ENCODE peak calls at places on chromosomes 5 and 9, in nine cellular contexts. One of them, this sample, is unnamed.

GRCh38 chr9:91361294-91362201 is at the start of gene AUH:
- DNase-seq in stomach: peak
- DNase-seq in K562: peak
- DNase-seq in H1: peak
- DNase-seq in upper lobe of left lung: peak
- DNase-seq in transverse colon: peak
- DNase-seq in GM12878: peak
- DNase-seq in HepG2: peak
- DNase-seq in sigmoid colon: peak
- DNase-seq in this sample: peak

GRCh38 chr5:143311428-143311827 is 92.1 kb downstream of the NR3C1 start:
- DNase-seq in stomach: no peak
- DNase-seq in K562: no peak
- DNase-seq in H1: no peak
- DNase-seq in upper lobe of left lung: no peak
- DNase-seq in transverse colon: no peak
- DNase-seq in GM12878: no peak
- DNase-seq in HepG2: no peak
- DNase-seq in sigmoid colon: no peak
- DNase-seq in this sample: no peak

GRCh38 chr5:77518304-77518703 is 26.2 kb upstream of the WDR41 start:
- DNase-seq in stomach: no peak
- DNase-seq in K562: no peak
- DNase-seq in H1: no peak
- DNase-seq in upper lobe of left lung: no peak
- DNase-seq in transverse colon: no peak
- DNase-seq in GM12878: no peak
- DNase-seq in HepG2: peak
- DNase-seq in sigmoid colon: no peak
- DNase-seq in this sample: no peak

GRCh38 chr9:84146893-84147705 is 166.5 kb downstream of the RMI1 start:
- DNase-seq in stomach: no peak
- DNase-seq in K562: no peak
- DNase-seq in H1: no peak
- DNase-seq in upper lobe of left lung: no peak
- DNase-seq in transverse colon: no peak
- DNase-seq in GM12878: no peak
- DNase-seq in HepG2: no peak
- DNase-seq in sigmoid colon: no peak
- DNase-seq in this sample: no peak

GRCh38 chr5:42021119-42021518 is 96.0 kb downstream of the FBXO4 start:
- DNase-seq in stomach: no peak
- DNase-seq in K562: no peak
- DNase-seq in H1: no peak
- DNase-seq in upper lobe of left lung: no peak
- DNase-seq in transverse colon: no peak
- DNase-seq in GM12878: no peak
- DNase-seq in HepG2: no peak
- DNase-seq in sigmoid colon: no peak
- DNase-seq in this sample: no peak

GRCh38 chr5:169106906-169107305 is 194.0 kb downstream of the SLIT3 start:
- DNase-seq in stomach: no peak
- DNase-seq in K562: no peak
- DNase-seq in H1: no peak
- DNase-seq in upper lobe of left lung: no peak
- DNase-seq in transverse colon: no peak
- DNase-seq in GM12878: no peak
- DNase-seq in HepG2: no peak
- DNase-seq in sigmoid colon: no peak
- DNase-seq in this sample: no peak

GRCh38 chr5:133848306-133848924 is 120.0 kb downstream of the C5orf15 start:
- DNase-seq in stomach: peak
- DNase-seq in K562: no peak
- DNase-seq in H1: no peak
- DNase-seq in upper lobe of left lung: no peak
- DNase-seq in transverse colon: no peak
- DNase-seq in GM12878: no peak
- DNase-seq in HepG2: peak
- DNase-seq in sigmoid colon: no peak
- DNase-seq in this sample: no peak

GRCh38 chr9:128690684-128691034 is 1.6 kb downstream of the SET start:
- DNase-seq in stomach: no peak
- DNase-seq in K562: no peak
- DNase-seq in H1: no peak
- DNase-seq in upper lobe of left lung: no peak
- DNase-seq in transverse colon: no peak
- DNase-seq in GM12878: no peak
- DNase-seq in HepG2: no peak
- DNase-seq in sigmoid colon: no peak
- DNase-seq in this sample: no peak

GRCh38 chr9:112193562-112194288 is 18.6 kb upstream of the SUSD1 start:
- DNase-seq in stomach: no peak
- DNase-seq in K562: no peak
- DNase-seq in H1: no peak
- DNase-seq in upper lobe of left lung: no peak
- DNase-seq in transverse colon: no peak
- DNase-seq in GM12878: no peak
- DNase-seq in HepG2: no peak
- DNase-seq in sigmoid colon: no peak
- DNase-seq in this sample: no peak

GRCh38 chr5:151082976-151083651 is 2.3 kb upstream of the TNIP1 start:
- DNase-seq in stomach: peak
- DNase-seq in K562: no peak
- DNase-seq in H1: no peak
- DNase-seq in upper lobe of left lung: no peak
- DNase-seq in transverse colon: peak
- DNase-seq in GM12878: no peak
- DNase-seq in HepG2: no peak
- DNase-seq in sigmoid colon: no peak
- DNase-seq in this sample: no peak

GRCh38 chr9:72203205-72203803 is 54.1 kb downstream of the GDA start:
- DNase-seq in stomach: no peak
- DNase-seq in K562: peak
- DNase-seq in H1: no peak
- DNase-seq in upper lobe of left lung: no peak
- DNase-seq in transverse colon: peak
- DNase-seq in GM12878: no peak
- DNase-seq in HepG2: peak
- DNase-seq in sigmoid colon: no peak
- DNase-seq in this sample: no peak

GRCh38 chr9:124835026-124835501 is 18.2 kb upstream of the WDR38 start:
- DNase-seq in stomach: peak
- DNase-seq in K562: no peak
- DNase-seq in H1: no peak
- DNase-seq in upper lobe of left lung: peak
- DNase-seq in transverse colon: peak
- DNase-seq in GM12878: no peak
- DNase-seq in HepG2: peak
- DNase-seq in sigmoid colon: peak
- DNase-seq in this sample: no peak

GRCh38 chr9:109166771-109167601 is at the start of gene FRRS1L:
- DNase-seq in stomach: no peak
- DNase-seq in K562: no peak
- DNase-seq in H1: no peak
- DNase-seq in upper lobe of left lung: peak
- DNase-seq in transverse colon: no peak
- DNase-seq in GM12878: no peak
- DNase-seq in HepG2: no peak
- DNase-seq in sigmoid colon: no peak
- DNase-seq in this sample: no peak

GRCh38 chr5:162243651-162244050 is 176.1 kb downstream of the GABRG2 start:
- DNase-seq in stomach: no peak
- DNase-seq in K562: no peak
- DNase-seq in H1: no peak
- DNase-seq in upper lobe of left lung: no peak
- DNase-seq in transverse colon: no peak
- DNase-seq in GM12878: no peak
- DNase-seq in HepG2: no peak
- DNase-seq in sigmoid colon: no peak
- DNase-seq in this sample: no peak

GRCh38 chr5:162248107-162248713 is 180.6 kb downstream of the GABRG2 start:
- DNase-seq in stomach: no peak
- DNase-seq in K562: peak
- DNase-seq in H1: peak
- DNase-seq in upper lobe of left lung: no peak
- DNase-seq in transverse colon: no peak
- DNase-seq in GM12878: no peak
- DNase-seq in HepG2: peak
- DNase-seq in sigmoid colon: no peak
- DNase-seq in this sample: no peak
- TF ChIP-seq EP300 in stomach: no peak
- TF ChIP-seq EP300 in K562: no peak
- TF ChIP-seq EP300 in H1: no peak
- TF ChIP-seq EP300 in upper lobe of left lung: no peak
- TF ChIP-seq EP300 in transverse colon: no peak
- TF ChIP-seq EP300 in GM12878: no peak
- TF ChIP-seq EP300 in HepG2: no peak
- TF ChIP-seq EP300 in sigmoid colon: no peak
- TF ChIP-seq EP300 in this sample: no peak

GRCh38 chr9:97803167-97804058 is 49.6 kb upstream of the FOXE1 start:
- DNase-seq in stomach: peak
- DNase-seq in K562: peak
- DNase-seq in H1: no peak
- DNase-seq in upper lobe of left lung: peak
- DNase-seq in transverse colon: peak
- DNase-seq in GM12878: no peak
- DNase-seq in HepG2: peak
- DNase-seq in sigmoid colon: peak
- DNase-seq in this sample: peak
- TF ChIP-seq POLR2AphosphoS5 in stomach: no peak
- TF ChIP-seq POLR2AphosphoS5 in K562: no peak
- TF ChIP-seq POLR2AphosphoS5 in H1: peak
- TF ChIP-seq POLR2AphosphoS5 in upper lobe of left lung: peak
- TF ChIP-seq POLR2AphosphoS5 in transverse colon: no peak
- TF ChIP-seq POLR2AphosphoS5 in GM12878: no peak
- TF ChIP-seq POLR2AphosphoS5 in HepG2: peak
- TF ChIP-seq POLR2AphosphoS5 in sigmoid colon: no peak
- TF ChIP-seq POLR2AphosphoS5 in this sample: no peak

DNA sequence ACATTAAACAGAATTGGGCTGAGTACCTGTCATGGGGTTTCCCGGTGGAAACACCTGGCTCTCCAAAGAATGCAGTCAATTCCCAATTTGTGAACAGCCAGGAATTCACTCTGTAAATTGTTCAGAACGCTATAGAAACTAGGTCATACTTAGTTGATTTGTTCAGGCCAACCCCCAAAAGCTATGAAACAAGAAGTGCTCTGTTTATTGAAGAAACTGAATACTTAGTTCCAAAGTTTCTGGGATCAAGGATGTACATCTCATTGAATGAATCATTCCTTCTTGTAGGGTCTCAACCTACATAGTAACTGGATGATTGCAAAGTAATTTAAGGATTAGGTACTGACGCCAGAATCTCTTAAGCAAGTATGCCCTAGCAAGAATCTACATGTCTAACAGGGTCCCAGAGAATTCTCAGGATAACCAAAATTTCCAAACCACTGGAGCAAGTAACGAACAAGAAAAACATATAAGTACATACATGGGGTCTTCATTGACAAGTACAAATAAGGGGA is 659 bp upstream of the TUSC1 start:
- DNase-seq in stomach: no peak
- DNase-seq in K562: no peak
- DNase-seq in H1: no peak
- DNase-seq in upper lobe of left lung: no peak
- DNase-seq in transverse colon: no peak
- DNase-seq in GM12878: no peak
- DNase-seq in HepG2: no peak
- DNase-seq in sigmoid colon: no peak
- DNase-seq in this sample: no peak
- H3K4me3 ChIP-seq in stomach: peak
- H3K4me3 ChIP-seq in K562: no peak
- H3K4me3 ChIP-seq in H1: no peak
- H3K4me3 ChIP-seq in upper lobe of left lung: peak
- H3K4me3 ChIP-seq in transverse colon: no peak
- H3K4me3 ChIP-seq in GM12878: no peak
- H3K4me3 ChIP-seq in HepG2: no peak
- H3K4me3 ChIP-seq in sigmoid colon: peak
- H3K4me3 ChIP-seq in this sample: peak

GRCh38 chr9:131707050-131707449 is 32.8 kb downstream of the RAPGEF1 start:
- DNase-seq in stomach: no peak
- DNase-seq in K562: no peak
- DNase-seq in H1: no peak
- DNase-seq in upper lobe of left lung: no peak
- DNase-seq in transverse colon: no peak
- DNase-seq in GM12878: no peak
- DNase-seq in HepG2: no peak
- DNase-seq in sigmoid colon: no peak
- DNase-seq in this sample: peak
- TF ChIP-seq EP300 in stomach: no peak
- TF ChIP-seq EP300 in K562: no peak
- TF ChIP-seq EP300 in H1: no peak
- TF ChIP-seq EP300 in upper lobe of left lung: no peak
- TF ChIP-seq EP300 in transverse colon: no peak
- TF ChIP-seq EP300 in GM12878: no peak
- TF ChIP-seq EP300 in HepG2: no peak
- TF ChIP-seq EP300 in sigmoid colon: no peak
- TF ChIP-seq EP300 in this sample: no peak

GRCh38 chr5:43996221-43996620 is 393.0 kb downstream of the FGF10 start:
- DNase-seq in stomach: no peak
- DNase-seq in K562: no peak
- DNase-seq in H1: no peak
- DNase-seq in upper lobe of left lung: no peak
- DNase-seq in transverse colon: no peak
- DNase-seq in GM12878: no peak
- DNase-seq in HepG2: no peak
- DNase-seq in sigmoid colon: no peak
- DNase-seq in this sample: no peak
- TF ChIP-seq POLR2AphosphoS5 in stomach: no peak
- TF ChIP-seq POLR2AphosphoS5 in K562: no peak
- TF ChIP-seq POLR2AphosphoS5 in H1: no peak
- TF ChIP-seq POLR2AphosphoS5 in upper lobe of left lung: no peak
- TF ChIP-seq POLR2AphosphoS5 in transverse colon: no peak
- TF ChIP-seq POLR2AphosphoS5 in GM12878: no peak
- TF ChIP-seq POLR2AphosphoS5 in HepG2: no peak
- TF ChIP-seq POLR2AphosphoS5 in sigmoid colon: no peak
- TF ChIP-seq POLR2AphosphoS5 in this sample: no peak